ENCODE peak calls at places on chromosome 19, in eight cellular contexts. L, T, M, X, A, J, G and W are unnamed samples.

GRCh38 chr19:37855098-37855497 is 51.3 kb downstream of the WDR87 start:
- DNase-seq in L (no peak), T (peak), M (peak), X (no peak), A (peak), J (peak), G (peak), W (peak)

GRCh38 chr19:8490873-8491272 is 11.6 kb downstream of the PRAM1 start:
- DNase-seq in L (no peak), T (no peak), M (no peak), X (no peak), A (no peak), J (no peak), G (no peak), W (peak)

GRCh38 chr19:9945319-9945966 is 9.1 kb upstream of the OLFM2 start:
- DNase-seq in L (no peak), T (peak), M (no peak), X (peak), A (no peak), J (peak), G (no peak), W (peak)

GRCh38 chr19:3061214-3062161 is 807 bp downstream of the TLE5 start:
- DNase-seq in L (peak), T (peak), M (peak), X (peak), A (no peak), J (peak), G (peak), W (peak)

GRCh38 chr19:30557927-30558557 is 185.9 kb downstream of the ZNF536 start:
- DNase-seq in L (no peak), T (no peak), M (no peak), X (no peak), A (no peak), J (no peak), G (no peak), W (no peak)

GRCh38 chr19:17348700-17349099 is 11.3 kb downstream of the GTPBP3 start:
- DNase-seq in L (no peak), T (peak), M (no peak), X (peak), A (no peak), J (peak), G (peak), W (peak)

GRCh38 chr19:14005381-14006084 is 587 bp downstream of the RFX1 start:
- DNase-seq in L (peak), T (peak), M (peak), X (peak), A (peak), J (peak), G (peak), W (peak)

GRCh38 chr19:2064788-2065524 is 13.9 kb upstream of the MKNK2 start:
- DNase-seq in L (no peak), T (peak), M (no peak), X (no peak), A (no peak), J (no peak), G (no peak), W (peak)

GRCh38 chr19:47839411-47839810 is 17.7 kb downstream of the CRX start:
- DNase-seq in L (no peak), T (no peak), M (no peak), X (no peak), A (no peak), J (no peak), G (no peak), W (no peak)

GRCh38 chr19:57465680-57466381 is 8.9 kb upstream of the VN1R1 start:
- DNase-seq in L (peak), T (peak), M (peak), X (peak), A (no peak), J (peak), G (peak), W (no peak)

GRCh38 chr19:16394111-16394510 is 69.5 kb downstream of the KLF2 start:
- DNase-seq in L (no peak), T (no peak), M (no peak), X (no peak), A (no peak), J (no peak), G (no peak), W (peak)

GRCh38 chr19:37342753-37343152 is 28.1 kb upstream of the ZNF527 start:
- DNase-seq in L (no peak), T (no peak), M (no peak), X (no peak), A (no peak), J (no peak), G (peak), W (no peak)

GRCh38 chr19:40604647-40605200 is 3.6 kb downstream of the LTBP4 start:
- DNase-seq in L (no peak), T (no peak), M (peak), X (no peak), A (no peak), J (no peak), G (no peak), W (peak)

GRCh38 chr19:13078897-13079541 is 23.6 kb downstream of the LYL1 start:
- DNase-seq in L (no peak), T (no peak), M (no peak), X (no peak), A (no peak), J (no peak), G (no peak), W (peak)

GRCh38 chr19:30073152-30074000 is 131.3 kb downstream of the URI1 start:
- DNase-seq in L (no peak), T (no peak), M (no peak), X (no peak), A (no peak), J (no peak), G (no peak), W (no peak)

GRCh38 chr19:44623080-44623479 is 9.7 kb downstream of the IGSF23 start:
- DNase-seq in L (no peak), T (peak), M (no peak), X (no peak), A (no peak), J (no peak), G (peak), W (no peak)

GRCh38 chr19:56217039-56217949 is 15.2 kb downstream of the ZSCAN5C start:
- DNase-seq in L (no peak), T (peak), M (no peak), X (no peak), A (no peak), J (peak), G (peak), W (peak)

GRCh38 chr19:48530044-48530720 is 18.5 kb upstream of the LMTK3 start:
- DNase-seq in L (no peak), T (peak), M (no peak), X (no peak), A (no peak), J (peak), G (no peak), W (no peak)

GRCh38 chr19:12687496-12688196 is at the start of gene GNG14:
- DNase-seq in L (no peak), T (no peak), M (no peak), X (no peak), A (no peak), J (no peak), G (no peak), W (no peak)

GRCh38 chr19:10290876-10291553 is 1.3 kb downstream of the ICAM5 start:
- DNase-seq in L (peak), T (peak), M (peak), X (peak), A (no peak), J (peak), G (no peak), W (peak)

GRCh38 chr19:13881231-13881691 is 4.3 kb downstream of the NANOS3 start:
- DNase-seq in L (no peak), T (no peak), M (peak), X (no peak), A (no peak), J (peak), G (no peak), W (no peak)

GRCh38 chr19:44737238-44738160 is 11.0 kb upstream of the BCL3 start:
- DNase-seq in L (no peak), T (no peak), M (peak), X (no peak), A (no peak), J (no peak), G (no peak), W (no peak)

GRCh38 chr19:35717665-35718344 is at the start of gene KMT2B:
- DNase-seq in L (no peak), T (peak), M (no peak), X (peak), A (no peak), J (peak), G (no peak), W (no peak)

GRCh38 chr19:34120846-34121639 is 51.3 kb upstream of the LSM14A start:
- DNase-seq in L (peak), T (peak), M (peak), X (peak), A (no peak), J (peak), G (peak), W (no peak)

GRCh38 chr19:15468675-15469512 is 4.5 kb upstream of the RASAL3 start:
- DNase-seq in L (no peak), T (no peak), M (no peak), X (no peak), A (no peak), J (peak), G (no peak), W (no peak)

GRCh38 chr19:2494447-2495129 is 18.7 kb downstream of the GADD45B start:
- DNase-seq in L (peak), T (peak), M (peak), X (peak), A (no peak), J (peak), G (peak), W (peak)

GRCh38 chr19:45063851-45064801 is 12.2 kb downstream of the ZNF296 start:
- DNase-seq in L (no peak), T (no peak), M (no peak), X (no peak), A (no peak), J (peak), G (no peak), W (no peak)

GRCh38 chr19:39160889-39161672 is 35.5 kb downstream of the PAK4 start:
- DNase-seq in L (no peak), T (no peak), M (no peak), X (no peak), A (no peak), J (no peak), G (peak), W (no peak)

GRCh38 chr19:35899547-35900214 is 659 bp downstream of the NFKBID start:
- DNase-seq in L (peak), T (peak), M (peak), X (peak), A (peak), J (peak), G (peak), W (peak)

GRCh38 chr19:36139473-36140288 is at the start of gene CAPNS1:
- DNase-seq in L (peak), T (peak), M (peak), X (peak), A (peak), J (peak), G (peak), W (peak)

GRCh38 chr19:57171551-57172081 is 4.3 kb upstream of the DUXA start:
- DNase-seq in L (peak), T (peak), M (peak), X (no peak), A (no peak), J (peak), G (no peak), W (peak)

GRCh38 chr19:15469513-15470297 is 5.4 kb upstream of the RASAL3 start:
- DNase-seq in L (no peak), T (no peak), M (peak), X (no peak), A (no peak), J (peak), G (peak), W (no peak)

GRCh38 chr19:57192064-57192395 is 730 bp downstream of the ZNF264 start:
- DNase-seq in L (no peak), T (peak), M (peak), X (peak), A (no peak), J (peak), G (peak), W (no peak)

GRCh38 chr19:33496496-33496895 is 25.1 kb downstream of the PEPD start:
- DNase-seq in L (no peak), T (no peak), M (no peak), X (no peak), A (no peak), J (peak), G (no peak), W (no peak)

GRCh38 chr19:38701455-38702063 is 42.7 kb downstream of the CAPN12 start:
- DNase-seq in L (no peak), T (peak), M (no peak), X (no peak), A (no peak), J (no peak), G (no peak), W (no peak)

GRCh38 chr19:46849610-46850009 is 1.0 kb downstream of the AP2S1 start:
- DNase-seq in L (no peak), T (no peak), M (no peak), X (no peak), A (no peak), J (no peak), G (no peak), W (no peak)

GRCh38 chr19:30376826-30377425 is 4.7 kb downstream of the ZNF536 start:
- DNase-seq in L (no peak), T (no peak), M (no peak), X (no peak), A (no peak), J (no peak), G (no peak), W (no peak)

GRCh38 chr19:47378246-47378645 is 29.1 kb downstream of the DHX34 start:
- DNase-seq in L (no peak), T (no peak), M (no peak), X (no peak), A (no peak), J (no peak), G (no peak), W (no peak)